ENCODE peak calls at places on chromosome X, in four cellular contexts. M, K, G and P are unnamed samples.

GRCh38 chrX:107764845-107765608 is 10.6 kb downstream of the TSC22D3 start:
- DNase-seq in G (no peak), K (no peak), M (no peak), P (no peak)

GRCh38 chrX:116379854-116380253 is 56.6 kb upstream of the SLC6A14 start:
- DNase-seq in K (no peak), G (peak), M (peak), P (no peak)

GRCh38 chrX:139889760-139890159 is 43.1 kb downstream of the ATP11C start:
- DNase-seq in M (no peak), G (no peak), K (no peak), P (no peak)

GRCh38 chrX:44203791-44204190 is 139.7 kb downstream of the EFHC2 start:
- DNase-seq in M (no peak), K (no peak), G (no peak), P (no peak)

GRCh38 chrX:9988762-9989161 is 21.6 kb downstream of the CLDN34 start:
- DNase-seq in G (no peak), K (no peak), M (no peak), P (no peak)

GRCh38 chrX:26032141-26032917 is 105.8 kb upstream of the MAGEB18 start:
- DNase-seq in M (no peak), K (no peak), G (no peak), P (no peak)

GRCh38 chrX:87517571-87518141 is at the start of gene KLHL4:
- DNase-seq in G (no peak), M (peak), K (no peak), P (peak)

GRCh38 chrX:47579537-47579936 is 2.7 kb upstream of the TIMP1 start:
- DNase-seq in M (peak), G (no peak), K (no peak), P (no peak)

GRCh38 chrX:102892103-102892502 is 45.0 kb upstream of the RAB40AL start:
- DNase-seq in K (no peak), G (no peak), M (no peak), P (no peak)

DNA sequence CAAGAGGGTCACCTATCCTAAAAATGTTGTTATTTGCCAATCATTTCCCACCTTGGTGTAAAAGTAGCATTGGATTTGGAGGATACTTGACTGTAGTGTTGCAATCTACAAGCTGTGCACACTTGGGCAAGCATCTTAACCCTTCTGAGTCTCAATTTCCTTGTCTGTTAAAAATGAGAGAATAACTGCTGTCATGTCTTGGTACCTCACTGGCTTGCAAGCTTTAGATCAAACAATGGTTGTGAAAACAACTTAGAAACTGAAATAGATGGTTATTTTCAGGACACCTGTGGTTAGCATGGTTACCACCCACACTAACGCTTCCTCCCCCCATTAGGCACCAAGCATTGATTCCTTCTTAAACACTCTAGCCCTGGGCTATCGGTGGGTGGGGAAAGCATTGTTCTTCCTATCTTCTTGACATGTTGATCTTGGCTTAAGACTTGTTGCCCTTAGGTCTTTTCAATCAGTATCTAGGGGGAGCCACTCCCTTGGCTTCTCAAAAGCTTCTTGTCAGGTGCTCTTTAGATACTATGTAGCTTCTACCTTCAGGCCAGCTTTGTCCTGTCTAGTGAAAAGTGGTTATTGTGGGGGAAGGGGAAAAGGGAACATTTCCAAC is 10.6 kb upstream of the AMOT start:
- DNase-seq in M (no peak), G (no peak), K (no peak), P (no peak)
- H3K4me3 ChIP-seq in M (no peak), G (no peak), K (no peak), P (no peak)

GRCh38 chrX:2584659-2585470 is 84.1 kb upstream of the DHRSX start:
- DNase-seq in K (no peak), G (no peak), M (no peak), P (no peak)
- H3K4me3 ChIP-seq in K (no peak), G (no peak), M (no peak), P (no peak)

GRCh38 chrX:11890843-11891514 is 132.9 kb downstream of the MSL3 start:
- DNase-seq in M (no peak), G (peak), K (peak), P (peak)
- H3K4me3 ChIP-seq in M (no peak), G (no peak), K (no peak), P (no peak)

GRCh38 chrX:130108647-130109428 is 1.5 kb downstream of the ELF4 start:
- DNase-seq in M (no peak), K (peak), G (no peak), P (no peak)
- H3K4me3 ChIP-seq in M (peak), K (peak), G (peak), P (no peak)

DNA sequence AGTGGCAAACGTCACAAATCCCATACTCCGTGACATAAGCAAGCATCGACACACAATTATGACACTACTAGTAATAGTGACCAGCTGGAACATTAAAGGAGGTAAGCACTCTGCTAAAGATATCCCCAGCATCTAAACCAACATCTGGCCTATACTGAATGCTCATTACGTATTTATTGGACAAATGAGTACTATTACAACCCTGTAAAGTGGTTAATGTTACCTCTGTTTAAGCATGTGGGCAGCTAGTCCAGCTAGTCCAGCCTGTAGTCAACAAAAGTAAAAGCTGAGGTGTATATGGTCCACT is 419 bp upstream of the RPGR start:
- DNase-seq in K (no peak), M (no peak), G (no peak), P (no peak)
- H3K4me3 ChIP-seq in K (no peak), M (peak), G (no peak), P (peak)

DNA sequence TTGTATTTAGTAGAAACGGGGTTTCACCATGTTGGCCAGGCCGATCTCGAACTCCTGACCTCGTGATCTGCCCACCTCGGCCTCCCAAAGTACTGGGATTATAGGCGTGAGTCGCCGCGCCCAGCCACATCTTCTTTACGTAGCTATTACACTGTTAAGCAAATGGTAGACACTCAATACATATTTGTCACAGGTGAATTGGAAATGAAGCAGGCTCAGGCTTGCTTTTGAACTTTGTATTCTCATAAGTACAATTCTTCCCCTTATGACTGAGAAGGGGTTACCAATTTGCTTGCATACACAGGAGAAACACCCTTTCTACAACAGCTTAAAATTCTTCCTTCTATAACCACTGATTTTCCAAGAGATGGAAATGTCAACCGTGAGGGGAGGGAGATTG is 787 bp upstream of the SRPX2 start:
- DNase-seq in G (no peak), K (no peak), M (no peak), P (no peak)
- H3K4me3 ChIP-seq in G (no peak), K (no peak), M (no peak), P (no peak)